ENCODE peak calls at places on chromosome 21, in six cellular contexts. T, Y, L, E, J and G are unnamed samples.
A peak's percentile ranks its signal among the peaks of the same experiment; 100 is the strongest.

GRCh38 chr21:16079830-16080229 is 350.0 kb downstream of the USP25 start:
- DNase-seq in J (no peak), T (no peak), E (peak; percentile 84), Y (no peak), L (peak; percentile 31), G (no peak)

GRCh38 chr21:44814498-44815023 is 3.3 kb downstream of the SUMO3 start:
- DNase-seq in J (no peak), Y (no peak), E (no peak), T (no peak), L (no peak), G (no peak)

GRCh38 chr21:28283652-28284490 is 708.8 kb downstream of the LTN1 start:
- DNase-seq in L (peak; percentile 73), E (peak; percentile 94), T (no peak), J (peak; percentile 38), Y (no peak), G (peak; percentile 93)

GRCh38 chr21:16088121-16088520 is 358.3 kb downstream of the USP25 start:
- DNase-seq in L (no peak), Y (no peak), J (no peak), E (no peak), T (no peak), G (no peak)

GRCh38 chr21:41119901-41120300 is 48.1 kb upstream of the BACE2 start:
- DNase-seq in E (no peak), J (no peak), Y (no peak), L (no peak), T (no peak), G (no peak)

GRCh38 chr21:42360317-42360716 is 6.0 kb downstream of the TFF1 start:
- DNase-seq in E (no peak), J (no peak), T (no peak), Y (no peak), L (no peak), G (no peak)

GRCh38 chr21:14215971-14216621 is at the start of gene RBM11:
- DNase-seq in E (peak; percentile 6), L (peak; percentile 8), Y (peak; percentile 86), J (peak; percentile 88), T (peak; percentile 63), G (no peak)

GRCh38 chr21:43703068-43703880 is 15.7 kb upstream of the PDXK start:
- DNase-seq in T (no peak), E (peak; percentile 74), Y (no peak), L (peak; percentile 62), J (no peak), G (no peak)

GRCh38 chr21:44052830-44053226 is 40.7 kb downstream of the TRAPPC10 start:
- DNase-seq in Y (no peak), T (no peak), L (no peak), E (no peak), J (no peak), G (no peak)

GRCh38 chr21:21232320-21232719 is 234.1 kb downstream of the NCAM2 start:
- DNase-seq in T (no peak), Y (no peak), E (peak; percentile 50), L (peak; percentile 50), J (peak; percentile 44), G (no peak)

GRCh38 chr21:42144679-42145568 is 73.8 kb downstream of the UMODL1 start:
- DNase-seq in L (no peak), T (no peak), Y (no peak), E (no peak), J (no peak), G (no peak)

GRCh38 chr21:21165063-21165645 is 166.9 kb downstream of the NCAM2 start:
- DNase-seq in Y (no peak), E (peak; percentile 99), L (peak; percentile 91), T (no peak), J (peak; percentile 51), G (peak; percentile 34)

GRCh38 chr21:23853796-23854379 is 1753.4 kb downstream of the MRPL39 start:
- DNase-seq in L (no peak), Y (no peak), J (peak; percentile 10), T (no peak), E (peak; percentile 10), G (no peak)

GRCh38 chr21:43926196-43926595 is 61.2 kb downstream of the AGPAT3 start:
- DNase-seq in E (no peak), J (no peak), Y (no peak), T (no peak), L (no peak), G (no peak)

GRCh38 chr21:44413566-44414290 is 41.6 kb upstream of the LRRC3 start:
- DNase-seq in Y (no peak), L (no peak), J (no peak), T (no peak), E (no peak), G (no peak)

GRCh38 chr21:41010981-41011380 is 157.0 kb upstream of the BACE2 start:
- DNase-seq in J (no peak), L (no peak), E (no peak), Y (no peak), T (no peak), G (no peak)

GRCh38 chr21:32702702-32703101 is 25.1 kb downstream of the SYNJ1 start:
- DNase-seq in J (no peak), E (peak; percentile 76), T (no peak), Y (no peak), L (peak; percentile 88), G (peak; percentile 39)

GRCh38 chr21:26758083-26758861 is 86.9 kb downstream of the ADAMTS1 start:
- DNase-seq in J (no peak), L (no peak), T (no peak), E (peak; percentile 4), Y (no peak), G (no peak)

GRCh38 chr21:42093991-42094417 is 22.9 kb downstream of the UMODL1 start:
- DNase-seq in L (peak; percentile 60), J (no peak), Y (no peak), E (peak; percentile 98), T (peak; percentile 76), G (peak; percentile 89)

GRCh38 chr21:17903929-17904639 is 84.9 kb upstream of the C21orf91 start:
- DNase-seq in J (no peak), T (no peak), Y (no peak), L (no peak), E (peak; percentile 77), G (no peak)

GRCh38 chr21:17901458-17902092 is 82.4 kb upstream of the C21orf91 start:
- DNase-seq in T (no peak), J (no peak), E (peak; percentile 35), Y (no peak), L (no peak), G (no peak)

GRCh38 chr21:17900990-17901385 is 81.8 kb upstream of the C21orf91 start:
- DNase-seq in J (no peak), Y (no peak), E (no peak), T (no peak), L (no peak), G (no peak)

GRCh38 chr21:17900281-17900989 is 81.3 kb upstream of the C21orf91 start:
- DNase-seq in Y (no peak), J (peak; percentile 31), E (no peak), L (no peak), T (no peak), G (no peak)

DNA sequence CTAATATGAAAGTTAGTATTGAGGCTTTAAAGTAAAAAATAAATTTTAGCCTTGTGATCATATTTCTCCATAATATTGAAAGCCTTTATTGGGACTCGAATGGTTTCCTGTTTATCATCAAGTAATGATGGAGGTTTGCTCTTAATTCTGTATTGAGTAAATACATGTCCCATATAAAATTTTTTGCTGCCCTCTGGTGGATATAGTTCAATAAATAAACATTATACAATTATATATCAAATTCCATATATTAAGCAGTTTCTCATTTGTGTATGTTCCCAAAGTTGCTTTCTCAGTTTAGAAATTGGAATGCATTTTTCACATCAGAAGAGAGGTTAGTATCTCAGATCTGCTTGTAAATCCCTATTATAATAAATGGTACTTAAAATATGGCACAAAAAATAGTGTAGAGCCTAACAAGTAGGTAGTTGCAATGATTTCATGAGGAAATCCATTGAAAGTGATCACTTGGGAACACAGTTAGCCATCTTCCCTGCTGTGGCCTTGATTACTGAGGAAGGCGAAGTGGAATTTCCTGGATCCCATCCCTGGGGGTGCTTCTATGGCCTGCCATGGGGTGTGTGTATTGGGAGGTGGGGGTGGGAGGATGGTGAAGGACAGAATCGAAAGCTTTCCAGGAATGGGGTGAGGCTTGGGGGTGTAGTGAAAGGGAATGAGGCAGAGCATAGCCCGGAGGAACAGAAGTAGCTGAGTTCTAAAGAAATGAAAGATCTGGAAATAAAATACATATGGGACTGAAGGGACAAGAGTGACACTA is 84.1 kb upstream of the C21orf91 start:
- DNase-seq in E (peak; percentile 25), L (peak; percentile 56), T (no peak), J (no peak), Y (no peak), G (peak; percentile 3)
- TF ChIP-seq CTCF in E (no peak), L (peak; percentile 2), T (peak; percentile 29), J (no peak), Y (no peak), G (no peak)

DNA sequence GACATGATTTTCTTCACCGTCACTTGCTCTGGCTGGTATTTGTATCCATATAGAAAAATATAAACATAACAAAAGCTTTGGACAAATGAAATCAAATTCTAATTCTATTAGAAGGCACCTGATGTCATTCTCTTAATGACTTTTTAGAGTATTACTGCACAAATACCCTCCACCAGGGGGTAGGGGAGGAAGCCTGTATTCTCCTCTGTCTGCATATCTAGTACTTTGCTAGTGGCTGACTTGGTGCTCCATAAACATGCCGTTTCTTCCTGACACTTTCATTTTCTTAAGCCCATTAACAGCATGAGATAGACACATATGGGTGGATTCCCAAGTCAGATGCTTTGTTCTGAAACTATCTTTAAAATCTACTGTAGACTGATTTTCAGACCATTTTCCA is 20.6 kb upstream of the KCNJ15 start:
- DNase-seq in T (no peak), E (no peak), L (peak; percentile 66), Y (no peak), J (no peak), G (no peak)
- H3K4me3 ChIP-seq in T (no peak overlapping the region), E (no peak overlapping the region), L (no peak overlapping the region), Y (no peak overlapping the region), J (no peak overlapping the region), G (no peak overlapping the region)

GRCh38 chr21:45818276-45818903 is 163.2 kb upstream of the COL6A1 start:
- DNase-seq in L (peak; percentile 89), Y (no peak), E (peak; percentile 79), T (no peak), J (no peak), G (peak; percentile 58)
- TF ChIP-seq CTCF in L (no peak), Y (no peak), E (no peak), T (no peak), J (no peak), G (no peak)

GRCh38 chr21:46091118-46091517 is 6.8 kb upstream of the COL6A2 start:
- DNase-seq in J (no peak), L (no peak), T (peak; percentile 11), Y (peak; percentile 16), E (no peak), G (no peak)

GRCh38 chr21:46093668-46094400 is 4.1 kb upstream of the COL6A2 start:
- DNase-seq in T (peak; percentile 15), Y (peak; percentile 30), E (no peak), L (no peak), J (no peak), G (no peak)

GRCh38 chr21:46092811-46093667 is 4.9 kb upstream of the COL6A2 start:
- DNase-seq in E (no peak), L (no peak), Y (peak; percentile 58), J (no peak), T (peak; percentile 15), G (no peak)

GRCh38 chr21:46092026-46092764 is 5.7 kb upstream of the COL6A2 start:
- DNase-seq in L (peak; percentile 97), J (no peak), T (peak; percentile 40), Y (peak; percentile 73), E (peak; percentile 99), G (peak; percentile 97)

DNA sequence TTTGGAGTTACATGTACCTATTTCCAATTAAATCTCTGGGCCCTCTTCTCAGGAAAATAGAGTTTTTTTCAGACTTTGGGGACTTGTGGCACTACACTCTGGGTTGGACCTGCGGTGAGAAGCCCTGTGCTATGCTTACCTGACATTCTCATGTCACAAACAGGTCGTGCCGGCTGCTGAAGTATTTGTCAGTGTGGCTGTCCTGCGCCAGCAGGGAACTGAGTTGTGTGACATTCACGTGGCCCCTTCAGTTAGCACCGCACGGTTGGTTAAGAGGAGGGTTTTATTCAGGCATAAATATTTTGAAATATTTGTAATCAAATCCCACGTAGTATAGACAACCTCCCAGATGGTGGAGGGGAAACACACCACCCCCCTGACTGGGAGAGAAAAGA is 6.3 kb upstream of the COL6A2 start:
- DNase-seq in T (peak; percentile 15), J (no peak), Y (no peak), L (no peak), E (no peak), G (no peak)
- H3K4me3 ChIP-seq in T (no peak overlapping the region), J (no peak overlapping the region), Y (no peak overlapping the region), L (no peak overlapping the region), E (no peak overlapping the region), G (peak overlapping the region; percentile 42)